ENCODE peak calls at places on chromosomes 13 and 19, in four cellular contexts. S is heart right ventricle, L is kidney epithelial cell, A is hepatocyte. T is an unnamed sample.

GRCh38 chr19:39390460-39390758 is 497 bp downstream of the PAF1 start:
- DNase-seq in S (peak), L (no peak), A (peak), T (no peak)

GRCh38 chr13:24148414-24149305 is 11.9 kb upstream of the SPATA13 start:
- DNase-seq in S (no peak), L (peak), A (peak), T (peak)

GRCh38 chr13:111515648-111516047 is 195.2 kb downstream of the TEX29 start:
- DNase-seq in S (no peak), L (no peak), A (no peak), T (no peak)

GRCh38 chr13:108560092-108560491 is 69.3 kb upstream of the MYO16 start:
- DNase-seq in S (no peak), L (no peak), A (no peak), T (no peak)

GRCh38 chr13:111399776-111400505 is 79.5 kb downstream of the TEX29 start:
- DNase-seq in S (no peak), L (no peak), A (no peak), T (no peak)

GRCh38 chr19:2051771-2052704 is 994 bp upstream of the MKNK2 start:
- DNase-seq in S (peak), L (no peak), A (peak), T (no peak)

GRCh38 chr19:56639217-56639616 is 3.7 kb upstream of the SMIM17 start:
- DNase-seq in S (no peak), L (no peak), A (no peak), T (peak)

GRCh38 chr19:52336117-52336811 is at the start of gene ZNF610:
- DNase-seq in S (peak), L (peak), A (peak), T (peak)

GRCh38 chr19:5339470-5339949 is 1.1 kb downstream of the PTPRS start:
- DNase-seq in S (no peak), L (no peak), A (no peak), T (no peak)

GRCh38 chr13:27636624-27637288 is 15.1 kb downstream of the POLR1D start:
- DNase-seq in S (no peak), L (no peak), A (no peak), T (no peak)

GRCh38 chr19:843836-844299 is 3.1 kb downstream of the PRTN3 start:
- DNase-seq in S (no peak), L (no peak), A (no peak), T (no peak)

GRCh38 chr13:110551284-110551683 is 10.2 kb downstream of the RAB20 start:
- DNase-seq in S (no peak), L (no peak), A (no peak), T (no peak)

GRCh38 chr13:19713186-19713965 is 69.4 kb downstream of the PSPC1 start:
- DNase-seq in S (no peak), L (peak), A (no peak), T (peak)

GRCh38 chr19:4676955-4677731 is 7.0 kb upstream of the MYDGF start:
- DNase-seq in S (peak), L (no peak), A (peak), T (peak)

GRCh38 chr19:33471111-33471996 is 50.2 kb downstream of the PEPD start:
- DNase-seq in S (no peak), L (no peak), A (no peak), T (no peak)
- TF ChIP-seq CTCF in S (no peak), L (no peak), A (no peak), T (no peak)

GRCh38 chr13:30734434-30734833 is 909 bp upstream of the ALOX5AP start:
- DNase-seq in S (no peak), L (peak), A (no peak), T (peak)

GRCh38 chr13:30737511-30738342 is 2.4 kb downstream of the ALOX5AP start:
- DNase-seq in S (no peak), L (no peak), A (no peak), T (no peak)

GRCh38 chr13:30736921-30737320 is 1.6 kb downstream of the ALOX5AP start:
- DNase-seq in S (no peak), L (no peak), A (no peak), T (no peak)

GRCh38 chr13:30736461-30736860 is 1.1 kb downstream of the ALOX5AP start:
- DNase-seq in S (no peak), L (no peak), A (no peak), T (no peak)

DNA sequence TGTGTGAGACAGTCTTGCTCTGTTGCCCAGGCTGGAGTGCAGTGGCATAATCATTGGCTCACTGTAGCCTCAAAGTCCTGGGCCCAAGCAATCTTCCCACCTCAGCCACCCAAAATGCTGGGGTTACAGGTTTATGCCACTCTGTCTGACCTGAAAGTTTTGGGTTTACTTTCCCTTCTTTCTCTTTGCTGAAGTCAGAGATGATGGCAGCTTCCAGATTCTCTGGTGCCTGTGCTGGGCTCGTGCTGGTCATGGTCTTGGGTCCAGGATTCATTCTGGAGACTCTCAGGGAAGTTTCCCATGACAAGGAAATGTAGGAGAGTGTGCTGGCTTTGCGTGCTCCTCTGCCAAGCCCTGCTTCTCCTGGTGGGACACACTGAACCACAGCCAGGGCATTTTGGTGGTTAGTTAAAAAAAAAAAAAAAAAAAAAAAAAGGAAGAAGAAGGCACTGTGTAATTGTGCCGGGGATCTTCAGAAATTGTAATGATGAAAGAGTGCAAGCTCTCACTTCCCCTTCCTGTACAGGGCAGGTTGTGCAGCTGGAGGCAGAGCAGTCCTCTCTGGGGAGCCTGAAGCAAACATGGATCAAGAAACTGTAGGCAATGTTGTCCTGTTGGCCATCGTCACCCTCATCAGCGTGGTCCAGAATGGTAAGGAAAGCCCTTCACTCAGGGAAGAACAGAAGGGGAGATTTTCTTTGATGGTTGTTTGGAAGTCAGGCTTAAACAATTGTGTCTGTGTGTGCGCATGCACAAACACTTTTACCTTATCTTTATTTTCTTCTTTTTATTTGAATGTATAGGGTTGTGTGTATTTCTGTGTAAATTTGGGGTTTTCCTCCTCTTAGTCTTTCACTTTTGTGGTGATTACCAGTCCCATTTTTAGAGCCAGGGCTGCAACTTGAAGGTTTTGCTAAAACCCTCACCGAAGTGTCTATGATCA is at the start of gene ALOX5AP:
- DNase-seq in S (no peak), L (no peak), A (no peak), T (no peak)
- H3K4me3 ChIP-seq in S (no peak), L (no peak), A (no peak), T (no peak)

GRCh38 chr13:47813683-47814082 is 187.4 kb downstream of the SUCLA2 start:
- DNase-seq in S (no peak), L (no peak), A (no peak), T (no peak)
- TF ChIP-seq CTCF in S (no peak), L (no peak), A (no peak), T (no peak)

DNA sequence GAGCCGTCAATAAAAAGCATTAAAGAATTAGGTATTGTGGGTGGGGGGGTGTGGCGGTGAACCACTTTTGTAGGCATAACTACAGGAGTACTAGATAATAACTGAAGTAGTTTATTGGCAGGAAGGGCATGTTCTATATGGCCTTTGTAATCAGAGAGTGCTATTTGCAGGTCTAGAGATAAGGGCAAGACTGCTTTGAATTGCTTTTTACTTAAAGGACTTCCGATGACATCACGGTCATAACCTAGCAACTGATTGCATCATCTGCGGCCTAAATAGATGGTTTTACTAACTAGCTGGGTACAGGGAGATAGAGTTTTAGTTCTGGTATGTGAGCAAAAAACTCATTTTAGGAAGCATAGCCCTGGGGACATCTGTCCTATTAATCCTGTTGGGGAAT is 24.7 kb downstream of the METTL21C start:
- DNase-seq in S (no peak), L (no peak), A (no peak), T (no peak)
- H3K4me3 ChIP-seq in S (no peak), L (no peak), A (no peak), T (no peak)

GRCh38 chr13:89574077-89574476 is 1773.4 kb upstream of the MIR17HG start:
- DNase-seq in S (no peak), L (no peak), A (no peak), T (no peak)

GRCh38 chr13:89571676-89572075 is 1775.8 kb upstream of the MIR17HG start:
- DNase-seq in S (no peak), L (no peak), A (no peak), T (no peak)

DNA sequence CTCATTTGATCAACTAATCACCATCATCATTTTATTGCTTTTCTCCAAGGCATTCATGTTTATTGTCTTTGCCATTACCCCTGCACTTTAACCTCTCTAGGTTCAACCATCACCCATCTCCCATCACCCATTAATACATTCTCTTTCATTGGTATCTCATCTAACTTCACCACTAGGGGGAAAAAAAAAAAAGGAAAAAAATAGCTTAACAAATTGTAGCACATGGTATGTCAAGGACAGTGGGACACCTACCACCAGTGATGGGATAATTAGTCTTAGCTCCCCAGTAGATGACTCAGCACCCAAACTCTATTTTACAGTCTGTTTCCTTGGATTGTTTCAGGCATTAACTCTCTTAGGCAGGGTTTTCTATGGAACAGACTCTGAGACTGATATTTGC is 1770.2 kb upstream of the MIR17HG start:
- DNase-seq in S (no peak), L (no peak), A (no peak), T (no peak)
- TF ChIP-seq CTCF in S (no peak), L (no peak), A (no peak), T (no peak)

GRCh38 chr13:94236132-94236531 is 243.3 kb downstream of the DCT start:
- DNase-seq in S (no peak), L (no peak), A (no peak), T (no peak)
- H3K4me3 ChIP-seq in S (no peak), L (no peak), A (no peak), T (no peak)

GRCh38 chr19:18193388-18194207 is 580 bp downstream of the MPV17L2 start:
- DNase-seq in S (no peak), L (no peak), A (no peak), T (peak)

GRCh38 chr19:18192673-18193387 is at the start of gene MPV17L2:
- DNase-seq in S (peak), L (peak), A (peak), T (peak)

GRCh38 chr19:18190278-18190677 is 2.7 kb upstream of the MPV17L2 start:
- DNase-seq in S (no peak), L (no peak), A (no peak), T (no peak)

GRCh38 chr19:18194208-18194530 is 1.2 kb downstream of the MPV17L2 start:
- DNase-seq in S (no peak), L (no peak), A (no peak), T (no peak)

GRCh38 chr19:18191640-18192062 is 1.4 kb upstream of the MPV17L2 start:
- DNase-seq in S (no peak), L (no peak), A (no peak), T (no peak)
- TF ChIP-seq CTCF in S (no peak), L (no peak), A (no peak), T (no peak)

GRCh38 chr19:41218615-41219507 is at the start of gene AXL:
- DNase-seq in S (peak), L (no peak), A (peak), T (peak)
- H3K4me3 ChIP-seq in S (peak), L (peak), A (peak), T (peak)

DNA sequence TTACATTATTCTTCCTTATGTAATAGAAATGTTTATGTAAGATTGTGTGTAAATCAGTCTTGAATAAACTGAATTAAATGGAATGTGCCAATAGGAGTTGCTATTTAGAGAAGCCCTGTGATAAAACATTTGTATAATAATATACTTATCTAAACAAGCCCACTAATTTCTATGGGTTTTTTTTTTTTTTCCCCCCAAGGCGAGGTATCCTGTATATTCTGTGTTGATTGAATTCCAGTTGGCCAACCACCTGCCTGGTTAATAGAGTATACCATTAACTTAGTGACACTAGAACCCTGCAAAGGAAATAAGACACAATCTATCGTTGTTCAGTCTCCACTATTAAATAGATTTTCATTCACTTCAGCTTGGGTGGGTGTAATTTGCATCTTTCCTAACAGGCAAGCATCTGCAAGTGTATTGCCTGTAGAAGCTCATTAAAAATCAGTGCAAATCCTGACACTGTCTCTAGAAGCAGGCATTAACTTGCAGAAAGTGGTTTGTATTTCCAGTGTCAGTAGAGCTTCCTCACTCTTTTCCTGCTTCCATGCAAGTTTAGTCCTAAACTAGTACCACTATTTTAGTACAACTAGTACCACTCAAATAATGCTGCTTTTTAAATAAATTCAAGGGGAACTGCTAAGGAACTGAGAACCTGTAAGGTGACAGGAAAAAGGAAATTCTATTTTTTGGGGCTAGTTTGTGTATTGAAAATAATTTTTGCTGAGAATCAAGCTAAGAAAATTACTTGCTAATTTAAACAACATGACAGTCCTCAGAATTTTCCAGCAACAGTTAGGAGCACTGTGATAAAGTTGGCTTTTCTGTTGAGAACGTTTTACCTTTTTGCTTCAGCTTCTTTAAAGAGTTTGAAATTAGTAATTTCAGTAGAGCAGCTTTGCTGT is 69.3 kb downstream of the LRCH1 start:
- DNase-seq in S (no peak), L (no peak), A (no peak), T (no peak)
- TF ChIP-seq CTCF in S (no peak), L (no peak), A (no peak), T (no peak)

GRCh38 chr19:48481191-48481500 is 12.0 kb downstream of the CYTH2 start:
- DNase-seq in S (no peak), L (no peak), A (no peak), T (no peak)
- H3K4me3 ChIP-seq in S (peak), L (no peak), A (no peak), T (peak)

T was measured in foreskin fibroblast.